ENCODE peak calls at places on chromosome 12, in nine cellular contexts. L is adrenal gland; P is H9; F is IMR-90; Z is stomach; Q is heart left ventricle; I is CD8-positive, alpha-beta T cell; V is kidney; J is left lung. A is an unnamed sample.

GRCh38 chr12:25725874-25726273 is 172.8 kb upstream of the LMNTD1 start:
- DNase-seq in L (no peak), P (no peak), F (peak; percentile 78), Z (no peak), Q (no peak), I (no peak), V (no peak), J (no peak), A (no peak)

GRCh38 chr12:11724888-11725310 is 75.4 kb downstream of the ETV6 start:
- DNase-seq in L (no peak), P (no peak), F (peak; percentile 56), Z (no peak), Q (no peak), I (no peak), V (no peak), J (no peak), A (no peak)

GRCh38 chr12:70854138-70854537 is 66.4 kb downstream of the PTPRR start:
- DNase-seq in L (no peak), P (no peak), F (no peak), Z (no peak), Q (no peak), I (no peak), V (no peak), J (no peak), A (no peak)

GRCh38 chr12:96350982-96351381 is 49.3 kb downstream of the CDK17 start:
- DNase-seq in L (no peak), P (no peak), F (no peak), Z (no peak), Q (no peak), I (no peak), V (no peak), J (no peak), A (no peak)

GRCh38 chr12:20567413-20567812 is 127.7 kb upstream of the SLCO1C1 start:
- DNase-seq in L (no peak), P (no peak), F (peak; percentile 23), Z (no peak), Q (no peak), I (no peak), V (no peak), J (no peak), A (no peak)

GRCh38 chr12:981176-981828 is 9.7 kb upstream of the ERC1 start:
- DNase-seq in L (no peak), P (no peak), F (no peak), Z (no peak), Q (no peak), I (no peak), V (no peak), J (no peak), A (no peak)

GRCh38 chr12:120666577-120667390 is 20.2 kb upstream of the MLEC start:
- DNase-seq in L (no peak), P (no peak), F (no peak), Z (no peak), Q (no peak), I (no peak), V (peak; percentile 54), J (no peak), A (no peak)

GRCh38 chr12:105467710-105468366 is 137.3 kb downstream of the C12orf75 start:
- DNase-seq in L (no peak), P (no peak), F (no peak), Z (no peak), Q (no peak), I (no peak), V (no peak), J (no peak), A (no peak)

GRCh38 chr12:101570022-101570421 is 24.7 kb upstream of the MYBPC1 start:
- DNase-seq in L (no peak), P (no peak), F (peak; percentile 63), Z (no peak), Q (no peak), I (no peak), V (no peak), J (no peak), A (no peak)

GRCh38 chr12:47353508-47353907 is 273.7 kb upstream of the AMIGO2 start:
- DNase-seq in L (no peak), P (no peak), F (no peak), Z (no peak), Q (no peak), I (no peak), V (no peak), J (no peak), A (no peak)

GRCh38 chr12:26566670-26567069 is 266.3 kb downstream of the ITPR2 start:
- DNase-seq in L (no peak), P (no peak), F (peak; percentile 33), Z (no peak), Q (no peak), I (no peak), V (no peak), J (no peak), A (no peak)

GRCh38 chr12:76555226-76555767 is 4.3 kb downstream of the OSBPL8 start:
- DNase-seq in L (no peak), P (no peak), F (peak; percentile 11), Z (no peak), Q (no peak), I (no peak), V (no peak), J (no peak), A (no peak)

GRCh38 chr12:113788020-113788856 is 177.9 kb downstream of the RBM19 start:
- DNase-seq in L (no peak), P (no peak), F (peak; percentile 35), Z (no peak), Q (no peak), I (no peak), V (no peak), J (no peak), A (no peak)
- H3K27ac ChIP-seq in L (no peak overlapping the region), P (no peak overlapping the region), F (no peak overlapping the region), Z (no peak overlapping the region), Q (no peak overlapping the region), I (no peak overlapping the region), V (no peak overlapping the region), J (no peak overlapping the region), A (no peak overlapping the region)

DNA sequence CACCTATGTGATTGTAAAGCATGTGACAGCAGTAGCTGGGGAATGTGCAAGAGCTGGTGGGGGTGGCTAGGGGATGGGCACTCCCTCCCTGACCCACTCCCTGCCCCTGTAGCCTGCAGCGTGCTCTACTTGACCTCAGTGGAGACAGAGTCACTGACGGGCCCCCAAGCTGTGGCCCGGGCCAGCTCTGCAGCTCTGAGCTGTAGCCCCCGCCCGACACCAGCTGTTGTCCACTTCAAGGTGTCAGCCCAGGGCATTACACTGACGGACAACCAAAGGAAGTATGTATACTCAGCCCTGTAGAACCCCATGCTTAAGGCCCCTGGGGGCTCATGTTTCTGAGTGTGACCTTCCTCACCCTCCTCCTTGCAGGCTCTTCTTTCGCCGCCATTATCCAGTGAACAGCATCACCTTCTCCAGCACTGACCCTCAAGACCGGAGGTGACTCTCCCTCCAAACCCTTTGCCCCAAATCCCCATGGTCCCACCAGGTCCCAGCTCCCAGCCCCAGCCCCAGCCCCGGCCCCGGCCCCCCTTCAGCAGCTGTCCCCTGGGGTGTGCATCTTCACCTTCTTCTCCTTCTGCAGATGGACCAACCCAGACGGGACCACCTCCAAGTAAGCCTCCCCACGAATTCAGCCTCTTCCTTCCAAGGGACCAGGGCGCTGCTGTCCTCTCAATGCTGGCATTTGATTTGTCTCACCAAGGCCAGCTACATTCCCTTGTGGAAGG is 13.3 kb downstream of the TNS2 start:
- DNase-seq in L (peak; percentile 58), P (no peak), F (no peak), Z (no peak), Q (peak; percentile 34), I (no peak), V (peak; percentile 77), J (peak; percentile 53), A (no peak)
- H3K4me1 ChIP-seq in L (peaks cover 13% of the 10 kb centered on the region), P (no peaks in the 10 kb centered on the region), F (peaks cover 30% of the 10 kb centered on the region), Z (peaks cover 44% of the 10 kb centered on the region), Q (peaks cover 40% of the 10 kb centered on the region), I (no peaks in the 10 kb centered on the region), V (peaks cover 37% of the 10 kb centered on the region), J (peaks cover 8% of the 10 kb centered on the region), A (peaks cover 99% of the 10 kb centered on the region)

GRCh38 chr12:65840793-65841670 is 16.7 kb downstream of the HMGA2 start:
- DNase-seq in L (no peak), P (peak; percentile 40), F (no peak), Z (no peak), Q (no peak), I (no peak), V (no peak), J (no peak), A (no peak)

DNA sequence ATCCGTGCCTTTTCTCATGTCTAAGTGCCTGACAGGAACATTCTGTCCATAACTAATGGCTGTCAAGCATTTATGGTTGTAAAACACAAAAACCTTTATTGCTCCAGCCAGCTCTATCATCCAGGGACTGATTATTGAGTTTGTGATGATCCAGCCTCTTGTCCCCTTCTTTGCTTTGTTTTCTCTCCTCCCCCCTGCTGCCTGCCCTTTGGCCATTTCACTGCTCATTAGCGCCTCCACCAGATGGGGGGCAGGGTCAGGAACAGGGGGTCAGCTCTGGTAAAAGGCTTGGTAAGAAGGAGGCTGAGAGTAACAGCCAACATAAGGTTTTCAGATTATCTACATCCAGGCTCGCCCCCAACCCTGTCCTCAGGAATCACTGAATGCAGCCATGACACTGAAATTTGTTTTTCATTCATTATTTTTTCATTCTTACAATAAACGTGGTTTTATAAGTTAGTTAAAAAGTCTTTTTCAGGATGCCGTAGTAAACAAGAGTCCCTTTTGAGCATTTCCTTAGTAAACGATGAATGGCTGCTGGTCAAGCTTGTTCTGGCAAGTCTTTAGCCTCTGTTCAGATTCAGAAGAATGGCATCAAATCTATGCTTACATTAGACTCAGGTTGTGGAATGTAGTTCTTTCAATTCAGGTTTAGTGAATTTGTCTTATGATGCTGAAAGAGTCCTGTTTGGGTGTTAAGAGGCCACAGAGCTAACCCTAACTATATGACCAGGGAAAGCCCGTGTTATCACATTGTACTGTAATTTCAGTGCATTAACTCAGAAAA is 21.7 kb downstream of the HMGA2 start:
- DNase-seq in L (no peak), P (peak; percentile 85), F (peak; percentile 36), Z (no peak), Q (no peak), I (no peak), V (no peak), J (no peak), A (no peak)
- TF ChIP-seq CTCF in L (no peak), P (peak; percentile 55), F (no peak), Z (no peak), Q (no peak), I (no peak), V (no peak), J (no peak), A (no peak)

GRCh38 chr12:54381136-54381535 is 3.4 kb downstream of the ZNF385A start:
- DNase-seq in L (no peak), P (no peak), F (no peak), Z (no peak), Q (no peak), I (no peak), V (no peak), J (no peak), A (no peak)

GRCh38 chr12:54386781-54387467 is 2.4 kb upstream of the ZNF385A start:
- DNase-seq in L (no peak), P (no peak), F (no peak), Z (no peak), Q (no peak), I (no peak), V (no peak), J (no peak), A (no peak)

GRCh38 chr12:54383041-54383609 is 1.4 kb downstream of the ZNF385A start:
- DNase-seq in L (no peak), P (no peak), F (peak; percentile 96), Z (no peak), Q (no peak), I (no peak), V (no peak), J (no peak), A (no peak)

GRCh38 chr12:54385251-54385914 is 850 bp upstream of the ZNF385A start:
- DNase-seq in L (no peak), P (peak; percentile 63), F (no peak), Z (no peak), Q (no peak), I (no peak), V (no peak), J (no peak), A (no peak)

GRCh38 chr12:54384591-54385041 is at the start of gene ZNF385A:
- DNase-seq in L (no peak), P (no peak), F (no peak), Z (no peak), Q (no peak), I (no peak), V (no peak), J (no peak), A (no peak)
- H3K27ac ChIP-seq in L (no peak within 1 kb of the TSS), P (no peak within 1 kb of the TSS), F (no peak within 1 kb of the TSS), Z (peak within 1 kb of the TSS; percentile 72), Q (peak within 1 kb of the TSS; percentile 66), I (no peak within 1 kb of the TSS), V (no peak within 1 kb of the TSS), J (peak within 1 kb of the TSS; percentile 67), A (peak within 1 kb of the TSS; percentile 82)